ENCODE peak calls at places on chromosomes 5 and 9, in six cellular contexts. S is OCI-LY7; O is right lobe of liver; B is CD4-positive, alpha-beta T cell; Z is heart right ventricle; L is PC-3. A is an unnamed sample.

GRCh38 chr5:107361945-107362344 is 308.8 kb downstream of the EFNA5 start:
- DNase-seq in S (no peak), O (peak; percentile 19), B (no peak), Z (no peak), L (peak; percentile 40), A (no peak)

GRCh38 chr9:29078063-29078660 is 1504.9 kb upstream of the C9orf72 start:
- DNase-seq in S (no peak), O (no peak), B (no peak), Z (no peak), L (peak; percentile 84), A (no peak)

GRCh38 chr5:79853676-79854418 is 137.2 kb downstream of the MTX3 start:
- DNase-seq in S (no peak), O (no peak), B (no peak), Z (no peak), L (peak; percentile 69), A (no peak)

GRCh38 chr5:51685399-51685798 is 302.2 kb downstream of the ISL1 start:
- DNase-seq in S (no peak), O (no peak), B (no peak), Z (no peak), L (no peak), A (no peak)

GRCh38 chr5:16871746-16872339 is 64.2 kb downstream of the MYO10 start:
- DNase-seq in S (no peak), O (no peak), B (no peak), Z (no peak), L (peak; percentile 80), A (no peak)

GRCh38 chr5:28779161-28779754 is 1740.9 kb upstream of the CDH9 start:
- DNase-seq in S (no peak), O (no peak), B (no peak), Z (no peak), L (peak; percentile 39), A (no peak)

GRCh38 chr9:126423022-126423708 is 96.5 kb downstream of the MVB12B start:
- DNase-seq in S (no peak), O (no peak), B (no peak), Z (no peak), L (no peak), A (no peak)

GRCh38 chr9:113632776-113633590 is 169.5 kb downstream of the RGS3 start:
- DNase-seq in S (no peak), O (no peak), B (no peak), Z (no peak), L (no peak), A (no peak)

GRCh38 chr9:114119242-114120191 is 20.4 kb upstream of the KIF12 start:
- DNase-seq in S (no peak), O (no peak), B (no peak), Z (no peak), L (no peak), A (no peak)

GRCh38 chr9:125413579-125413978 is 152.0 kb downstream of the GAPVD1 start:
- DNase-seq in S (no peak), O (no peak), B (no peak), Z (no peak), L (no peak), A (no peak)

GRCh38 chr9:19252174-19252884 is 21.8 kb downstream of the DENND4C start:
- DNase-seq in S (no peak), O (no peak), B (no peak), Z (no peak), L (no peak), A (no peak)

GRCh38 chr5:176474476-176474875 is 26.3 kb downstream of the FAF2 start:
- DNase-seq in S (no peak), O (no peak), B (no peak), Z (no peak), L (peak; percentile 41), A (no peak)

GRCh38 chr5:761854-762685 is 22.5 kb downstream of the ZDHHC11B start:
- DNase-seq in S (no peak), O (no peak), B (no peak), Z (no peak), L (no peak), A (peak; percentile 65)

GRCh38 chr5:30736642-30737041 is 456.8 kb upstream of the CDH6 start:
- DNase-seq in S (no peak), O (no peak), B (no peak), Z (no peak), L (no peak), A (no peak)

GRCh38 chr9:91867740-91868139 is 82.3 kb downstream of the ROR2 start:
- DNase-seq in S (no peak), O (no peak), B (no peak), Z (no peak), L (no peak), A (no peak)

GRCh38 chr5:172667786-172668735 is 27.0 kb downstream of the NEURL1B start:
- DNase-seq in S (no peak), O (no peak), B (no peak), Z (no peak), L (no peak), A (no peak)

GRCh38 chr5:23084815-23085214 is 231.7 kb upstream of the CDH12 start:
- DNase-seq in S (no peak), O (no peak), B (no peak), Z (no peak), L (no peak), A (no peak)

GRCh38 chr5:145887976-145888574 is 15.3 kb upstream of the GRXCR2 start:
- DNase-seq in S (peak; percentile 13), O (peak; percentile 29), B (no peak), Z (no peak), L (peak; percentile 68), A (no peak)

GRCh38 chr9:21709464-21710058 is 92.9 kb upstream of the MTAP start:
- DNase-seq in S (peak; percentile 69), O (no peak), B (peak; percentile 60), Z (no peak), L (peak; percentile 73), A (peak; percentile 9)

GRCh38 chr9:18366184-18366583 is 107.8 kb upstream of the ADAMTSL1 start:
- DNase-seq in S (peak; percentile 71), O (no peak), B (no peak), Z (no peak), L (no peak), A (no peak)

GRCh38 chr5:36683821-36684434 is 77.5 kb downstream of the SLC1A3 start:
- DNase-seq in S (no peak), O (no peak), B (no peak), Z (peak; percentile 55), L (no peak), A (peak; percentile 80)

GRCh38 chr5:64181440-64181839 is 15.8 kb downstream of the RNF180 start:
- DNase-seq in S (no peak), O (no peak), B (no peak), Z (no peak), L (no peak), A (no peak)

GRCh38 chr5:170896779-170897178 is 35.0 kb downstream of the RANBP17 start:
- DNase-seq in S (no peak), O (no peak), B (no peak), Z (peak; percentile 14), L (peak; percentile 19), A (no peak)

GRCh38 chr5:123035950-123036390 is 555 bp downstream of the PPIC start:
- DNase-seq in S (no peak), O (no peak), B (no peak), Z (no peak), L (peak; percentile 39), A (peak; percentile 3)

GRCh38 chr5:142568996-142569335 is 116.9 kb downstream of the FGF1 start:
- DNase-seq in S (no peak), O (no peak), B (no peak), Z (no peak), L (no peak), A (no peak)
- H3K27ac ChIP-seq in S (no peak overlapping the region), O (no peak overlapping the region), B (no peak overlapping the region), Z (peak overlapping the region; percentile 60), L (no peak overlapping the region), A (no peak overlapping the region)

GRCh38 chr5:15501057-15501791 is 1.2 kb downstream of the FBXL7 start:
- DNase-seq in S (no peak), O (peak; percentile 29), B (no peak), Z (peak; percentile 30), L (no peak), A (peak; percentile 9)

GRCh38 chr5:15502208-15502607 is 2.2 kb downstream of the FBXL7 start:
- DNase-seq in S (no peak), O (no peak), B (no peak), Z (no peak), L (no peak), A (no peak)

GRCh38 chr5:15499528-15500325 is at the start of gene FBXL7:
- DNase-seq in S (no peak), O (peak; percentile 68), B (no peak), Z (peak; percentile 87), L (peak; percentile 43), A (peak; percentile 82)

GRCh38 chr5:15496886-15497285 is 3.1 kb upstream of the FBXL7 start:
- DNase-seq in S (no peak), O (no peak), B (no peak), Z (no peak), L (no peak), A (no peak)

DNA sequence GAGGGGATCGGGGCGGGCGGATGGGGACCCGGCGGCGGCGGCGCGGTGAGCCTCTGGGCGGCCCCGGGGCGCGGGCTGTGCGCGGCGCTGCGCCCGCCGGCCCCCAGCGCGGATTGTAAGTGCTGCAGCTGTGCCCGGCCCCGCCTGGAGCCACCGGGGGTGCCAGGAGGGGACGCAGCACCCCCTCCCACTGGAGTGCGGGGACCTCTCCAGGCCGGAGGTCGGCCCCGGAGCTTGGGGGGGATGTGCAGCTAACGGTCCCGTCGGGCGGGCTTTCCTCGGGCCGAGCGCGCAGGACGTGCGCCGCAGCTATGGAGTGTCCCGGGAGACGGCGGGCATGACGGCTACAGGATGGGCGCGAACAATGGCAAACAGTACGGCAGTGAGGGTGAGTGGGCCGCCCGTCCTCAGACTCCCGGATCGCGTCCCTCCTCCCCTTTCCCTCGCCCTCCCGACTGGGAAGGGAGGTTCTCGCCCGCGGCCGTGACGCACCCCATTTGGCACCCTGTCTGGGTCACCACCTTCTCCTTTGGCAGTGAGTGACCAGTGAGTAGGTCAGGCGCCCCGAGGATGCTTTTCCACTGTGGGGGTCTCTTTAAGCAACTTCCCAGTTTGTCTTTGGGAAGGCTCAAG is 462 bp downstream of the FBXL7 start:
- DNase-seq in S (no peak), O (peak; percentile 34), B (no peak), Z (peak; percentile 75), L (no peak), A (peak; percentile 36)
- H3K27ac ChIP-seq in S (no peak overlapping the region), O (peak overlapping the region; percentile 31), B (no peak overlapping the region), Z (peak overlapping the region; percentile 87), L (no peak overlapping the region), A (peak overlapping the region; percentile 55)

DNA sequence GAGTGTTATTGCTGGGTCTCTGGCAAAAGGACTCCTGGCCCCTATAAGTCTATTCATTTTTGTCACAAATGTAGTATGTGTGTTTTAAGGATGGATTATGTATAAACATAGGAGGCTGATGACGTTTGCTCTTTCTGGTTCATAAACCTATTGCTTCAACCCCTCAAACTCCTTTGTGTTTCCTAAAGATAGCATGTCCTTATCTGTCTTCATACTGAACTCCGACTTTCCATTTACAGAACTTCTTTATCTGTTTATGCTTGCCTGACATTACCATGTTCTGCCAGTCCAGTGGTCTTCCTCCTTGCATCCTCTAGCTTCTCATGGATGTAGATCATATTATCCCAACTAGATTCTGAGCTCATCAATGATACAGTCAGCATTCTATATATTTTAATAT is 46.1 kb downstream of the ARHGEF28 start:
- DNase-seq in S (no peak), O (no peak), B (no peak), Z (no peak), L (no peak), A (no peak)
- H3K27ac ChIP-seq in S (no peak overlapping the region), O (no peak overlapping the region), B (no peak overlapping the region), Z (no peak overlapping the region), L (no peak overlapping the region), A (no peak overlapping the region)

DNA sequence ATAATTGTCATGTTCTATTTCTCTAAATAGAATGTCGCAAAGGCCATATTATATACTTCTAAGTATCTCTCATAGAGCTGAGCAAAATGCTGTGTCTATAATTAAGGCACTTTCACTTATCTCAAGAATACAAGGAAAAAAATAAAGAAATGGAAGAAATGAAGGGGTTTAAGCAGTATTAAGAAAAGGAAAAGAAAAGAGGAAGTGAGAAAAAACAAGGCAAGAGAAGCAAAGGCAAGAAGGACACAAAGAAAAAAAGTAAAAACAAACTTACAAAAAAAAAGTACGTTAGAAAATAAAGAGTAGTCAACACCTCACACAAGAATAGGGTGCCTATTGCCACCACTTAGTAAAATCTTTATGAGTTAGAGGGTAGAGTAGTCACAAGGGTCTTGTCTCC is 506.2 kb downstream of the GABRG2 start:
- DNase-seq in S (no peak), O (no peak), B (no peak), Z (no peak), L (no peak), A (no peak)
- H3K27ac ChIP-seq in S (no peak overlapping the region), O (no peak overlapping the region), B (no peak overlapping the region), Z (no peak overlapping the region), L (no peak overlapping the region), A (no peak overlapping the region)

A was measured in caudate nucleus.